ENCODE peak calls at places on chromosomes 11 and 22, in four cellular contexts. Z, Y, W and O are unnamed samples.
A peak's percentile ranks its signal among the peaks of the same experiment; 100 is the strongest.

GRCh38 chr11:35013514-35014191 is 97.2 kb downstream of the PDHX start:
- DNase-seq in Z (no peak), Y (peak; percentile 33), W (no peak), O (no peak)

GRCh38 chr11:23711981-23712380 is 784.9 kb upstream of the LUZP2 start:
- DNase-seq in Z (no peak), Y (no peak), W (peak; percentile 39), O (no peak)

GRCh38 chr11:128714881-128715280 is 21.0 kb downstream of the FLI1 start:
- DNase-seq in Z (no peak), Y (peak; percentile 86), W (no peak), O (no peak)

GRCh38 chr22:48423481-48423901 is 1404.2 kb downstream of the BRD1 start:
- DNase-seq in Z (no peak), Y (no peak), W (no peak), O (no peak)

GRCh38 chr11:100761806-100762205 is 74.7 kb downstream of the ARHGAP42 start:
- DNase-seq in Z (no peak), Y (no peak), W (no peak), O (no peak)

GRCh38 chr11:67576742-67577475 is 6.7 kb upstream of the GSTP1 start:
- DNase-seq in Z (no peak), Y (no peak), W (peak; percentile 54), O (peak; percentile 70)

GRCh38 chr11:3104961-3105790 is 48.0 kb upstream of the CARS1 start:
- DNase-seq in Z (peak; percentile 47), Y (no peak), W (no peak), O (peak; percentile 38)

GRCh38 chr11:64409707-64410395 is 50.9 kb downstream of the RPS6KA4 start:
- DNase-seq in Z (no peak), Y (peak; percentile 36), W (peak; percentile 34), O (no peak)

GRCh38 chr11:78203184-78203583 is 14.5 kb downstream of the USP35 start:
- DNase-seq in Z (no peak), Y (no peak), W (no peak), O (no peak)

GRCh38 chr11:87473174-87473573 is 435.4 kb downstream of the TMEM135 start:
- DNase-seq in Z (no peak), Y (peak; percentile 87), W (no peak), O (no peak)

GRCh38 chr11:19722702-19723101 is 10.1 kb downstream of the NAV2 start:
- DNase-seq in Z (no peak), Y (no peak), W (no peak), O (no peak)

GRCh38 chr11:117172678-117173421 is 5.7 kb upstream of the SIDT2 start:
- DNase-seq in Z (no peak), Y (no peak), W (no peak), O (no peak)

GRCh38 chr11:19724765-19725164 is 12.1 kb downstream of the NAV2 start:
- DNase-seq in Z (no peak), Y (no peak), W (no peak), O (no peak)

GRCh38 chr11:58888579-58888978 is 44.1 kb upstream of the GLYATL2 start:
- DNase-seq in Z (no peak), Y (no peak), W (no peak), O (no peak)

GRCh38 chr22:36979016-36979415 is 40.2 kb downstream of the TST start:
- DNase-seq in Z (no peak), Y (no peak), W (no peak), O (no peak)

GRCh38 chr11:72378704-72379383 is 55.5 kb downstream of the CLPB start:
- DNase-seq in Z (peak; percentile 83), Y (peak; percentile 58), W (no peak), O (no peak)

GRCh38 chr11:64052436-64052835 is 16.7 kb downstream of the FLRT1 start:
- DNase-seq in Z (no peak), Y (no peak), W (no peak), O (no peak)

GRCh38 chr22:34858026-34858425 is 207.9 kb upstream of the ISX start:
- DNase-seq in Z (no peak), Y (no peak), W (no peak), O (no peak)

GRCh38 chr11:3786781-3787428 is 10.4 kb downstream of the NUP98 start:
- DNase-seq in Z (no peak), Y (peak; percentile 19), W (no peak), O (no peak)

GRCh38 chr11:118226294-118226693 is 1.5 kb upstream of the JAML start:
- DNase-seq in Z (no peak), Y (no peak), W (no peak), O (no peak)

GRCh38 chr11:45022294-45023064 is 71.8 kb upstream of the TP53I11 start:
- DNase-seq in Z (no peak), Y (peak; percentile 42), W (peak; percentile 57), O (peak; percentile 66)

GRCh38 chr11:46686886-46687810 is 13.3 kb downstream of the ARHGAP1 start:
- DNase-seq in Z (no peak), Y (peak; percentile 92), W (no peak), O (no peak)

GRCh38 chr22:25896098-25896497 is 154.1 kb downstream of the MYO18B start:
- DNase-seq in Z (no peak), Y (no peak), W (peak; percentile 61), O (no peak)

GRCh38 chr11:22466809-22467208 is 128.6 kb downstream of the SLC17A6 start:
- DNase-seq in Z (peak; percentile 69), Y (peak; percentile 85), W (no peak), O (no peak)

GRCh38 chr11:88122956-88123355 is 52.3 kb downstream of the RAB38 start:
- DNase-seq in Z (no peak), Y (no peak), W (no peak), O (no peak)

GRCh38 chr22:49705631-49706352 is 121.9 kb downstream of the BRD1 start:
- DNase-seq in Z (no peak), Y (no peak), W (no peak), O (peak; percentile 24)

GRCh38 chr22:27993774-27994350 is 74.8 kb upstream of the PITPNB start:
- DNase-seq in Z (no peak), Y (no peak), W (no peak), O (no peak)

GRCh38 chr11:47148903-47149535 is 27.7 kb downstream of the ARFGAP2 start:
- DNase-seq in Z (no peak), Y (peak; percentile 25), W (no peak), O (no peak)

GRCh38 chr11:43576834-43577521 is 103.6 kb upstream of the HSD17B12 start:
- DNase-seq in Z (no peak), Y (peak; percentile 55), W (peak; percentile 97), O (peak; percentile 95)

GRCh38 chr11:89540826-89541225 is 49.7 kb upstream of the NOX4 start:
- DNase-seq in Z (no peak), Y (no peak), W (no peak), O (no peak)

GRCh38 chr22:47215851-47216250 is 453.4 kb downstream of the TBC1D22A start:
- DNase-seq in Z (no peak), Y (no peak), W (no peak), O (no peak)

GRCh38 chr11:3894128-3894731 is 38.8 kb downstream of the STIM1 start:
- DNase-seq in Z (peak; percentile 69), Y (no peak), W (no peak), O (no peak)

GRCh38 chr22:17159504-17159951 is 451 bp upstream of the HDHD5 start:
- DNase-seq in Z (no peak), Y (peak; percentile 38), W (peak; percentile 63), O (no peak)

GRCh38 chr22:28269277-28269676 is 350.2 kb upstream of the PITPNB start:
- DNase-seq in Z (no peak), Y (no peak), W (no peak), O (no peak)

GRCh38 chr22:35838849-35839646 is 121.4 kb downstream of the APOL5 start:
- DNase-seq in Z (no peak), Y (peak; percentile 87), W (peak; percentile 70), O (peak; percentile 71)

GRCh38 chr11:128848815-128849455 is 18.2 kb downstream of the KCNJ1 start:
- DNase-seq in Z (peak; percentile 66), Y (peak; percentile 25), W (peak; percentile 91), O (peak; percentile 96)

GRCh38 chr11:1870326-1870696 is 17.4 kb downstream of the LSP1 start:
- DNase-seq in Z (no peak), Y (no peak), W (no peak), O (no peak)
- H3K4me3 ChIP-seq in Z (peak overlapping the region; percentile 56), Y (no peak overlapping the region), W (no peak overlapping the region), O (no peak overlapping the region)

GRCh38 chr11:12801976-12802375 is 127.8 kb downstream of the TEAD1 start:
- DNase-seq in Z (no peak), Y (no peak), W (no peak), O (no peak)

GRCh38 chr11:12798609-12799011 is 124.4 kb downstream of the TEAD1 start:
- DNase-seq in Z (no peak), Y (no peak), W (no peak), O (no peak)

GRCh38 chr11:12797996-12798395 is 123.8 kb downstream of the TEAD1 start:
- DNase-seq in Z (no peak), Y (no peak), W (no peak), O (no peak)

GRCh38 chr11:12800032-12800671 is 125.9 kb downstream of the TEAD1 start:
- DNase-seq in Z (no peak), Y (peak; percentile 40), W (peak; percentile 46), O (peak; percentile 73)

GRCh38 chr11:12799373-12799835 is 125.2 kb downstream of the TEAD1 start:
- DNase-seq in Z (no peak), Y (no peak), W (no peak), O (no peak)
- H3K4me1 ChIP-seq in Z (peaks cover 64% of the 10 kb centered on the region), Y (peaks cover 22% of the 10 kb centered on the region), W (peaks cover 63% of the 10 kb centered on the region), O (peaks cover 45% of the 10 kb centered on the region)

DNA sequence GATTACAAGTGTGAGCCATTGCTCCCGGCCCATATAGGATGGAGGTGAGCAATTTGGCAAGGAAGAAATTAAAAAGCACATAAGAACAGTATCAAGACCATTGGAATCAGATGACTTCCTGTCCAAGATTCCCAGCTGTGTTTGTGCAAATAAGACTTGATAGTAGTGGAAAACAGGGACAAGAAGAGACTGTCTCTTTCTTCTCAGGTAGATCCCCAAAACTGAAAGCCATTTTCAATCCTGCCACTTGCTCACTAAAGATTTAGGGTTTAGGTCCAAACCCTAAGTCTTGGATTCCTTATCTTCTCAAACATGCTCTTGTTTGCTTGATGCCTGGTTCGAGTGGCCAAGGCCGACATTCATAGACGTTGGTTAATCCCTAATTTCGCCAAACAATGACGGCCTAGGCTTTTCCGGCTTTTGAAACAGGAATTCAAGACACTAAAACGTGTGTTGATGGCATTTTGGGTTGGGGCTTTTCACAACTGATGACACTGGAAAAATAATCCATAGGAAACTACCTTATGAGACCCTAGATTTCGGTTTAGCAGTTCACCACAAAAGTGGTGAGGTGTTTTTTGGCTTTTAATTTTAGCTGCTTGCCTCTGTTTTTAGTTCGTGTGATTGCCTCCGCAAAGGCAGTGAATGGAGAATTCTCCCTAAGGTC is 1.0 kb upstream of the GTPBP1 start:
- DNase-seq in Z (no peak), Y (no peak), W (no peak), O (no peak)
- H3K4me3 ChIP-seq in Z (peak overlapping the region; percentile 55), Y (peak overlapping the region; percentile 51), W (peak overlapping the region; percentile 35), O (peak overlapping the region; percentile 72)

DNA sequence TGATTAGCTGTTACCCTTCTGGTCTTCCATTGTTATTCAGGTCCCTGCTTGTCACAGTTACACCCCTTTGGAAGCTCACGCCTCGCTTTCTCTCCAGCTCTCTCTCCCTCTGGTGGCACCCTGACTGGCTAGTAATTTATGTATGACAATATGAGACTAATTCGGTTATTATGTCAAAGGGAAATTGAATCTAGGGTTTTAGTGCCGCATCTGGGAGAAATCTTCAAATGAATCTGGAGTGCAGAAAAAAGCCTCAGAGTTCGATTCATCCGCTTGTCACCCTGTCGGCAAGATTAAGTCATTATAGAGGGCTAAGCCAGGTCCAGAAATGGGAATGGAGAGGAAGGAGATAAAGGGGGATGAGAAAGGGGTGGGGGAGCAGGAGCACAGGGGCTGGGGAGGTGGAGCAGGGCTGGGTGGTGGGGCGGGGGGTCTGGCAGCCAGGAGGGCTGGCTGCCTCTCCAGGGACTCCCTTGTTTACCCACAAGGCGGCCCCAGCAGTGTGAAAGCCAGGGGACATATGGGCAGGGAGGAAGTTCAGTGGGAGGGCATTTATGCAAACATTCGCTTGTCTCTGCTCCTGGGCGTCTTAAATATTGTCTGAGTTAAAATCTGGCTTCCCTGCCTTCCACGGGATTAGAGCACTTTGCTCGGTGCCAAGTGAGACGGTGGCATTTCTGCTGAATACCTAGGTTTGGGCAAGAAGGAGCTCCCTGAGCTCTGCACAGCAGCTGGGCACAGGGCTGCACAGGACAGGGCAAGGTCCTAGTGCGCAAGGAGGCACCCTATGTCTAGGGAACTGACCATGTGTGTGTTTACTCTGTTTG is 179.1 kb upstream of the NECTIN1 start:
- DNase-seq in Z (no peak), Y (no peak), W (no peak), O (peak; percentile 69)
- H3K4me1 ChIP-seq in Z (no peaks in the 10 kb centered on the region), Y (no peaks in the 10 kb centered on the region), W (peaks cover 6% of the 10 kb centered on the region), O (peaks cover 22% of the 10 kb centered on the region)